ENCODE peak calls at places on chromosomes 6 and 20, in eight cellular contexts. One of them, this sample, is unnamed.

GRCh38 chr20:16296933-16297332 is 276.3 kb downstream of the KIF16B start:
- ATAC-seq in psoas muscle: no peak
- ATAC-seq in aorta: no peak
- ATAC-seq in lung: no peak
- ATAC-seq in lower lobe of right lung: no peak
- ATAC-seq in left lung: no peak
- ATAC-seq in heart left ventricle: no peak
- ATAC-seq in right cardiac atrium: no peak
- ATAC-seq in this sample: no peak

GRCh38 chr20:62387219-62387913 is 463 bp downstream of the RPS21 start:
- ATAC-seq in psoas muscle: no peak
- ATAC-seq in aorta: no peak
- ATAC-seq in lung: no peak
- ATAC-seq in lower lobe of right lung: no peak
- ATAC-seq in left lung: no peak
- ATAC-seq in heart left ventricle: no peak
- ATAC-seq in right cardiac atrium: no peak
- ATAC-seq in this sample: no peak

GRCh38 chr6:6771224-6771915 is 182.8 kb downstream of the LY86 start:
- ATAC-seq in psoas muscle: no peak
- ATAC-seq in aorta: no peak
- ATAC-seq in lung: no peak
- ATAC-seq in lower lobe of right lung: no peak
- ATAC-seq in left lung: no peak
- ATAC-seq in heart left ventricle: no peak
- ATAC-seq in right cardiac atrium: no peak
- ATAC-seq in this sample: no peak

GRCh38 chr20:3199206-3199605 is 5.3 kb downstream of the DDRGK1 start:
- ATAC-seq in psoas muscle: no peak
- ATAC-seq in aorta: no peak
- ATAC-seq in lung: no peak
- ATAC-seq in lower lobe of right lung: no peak
- ATAC-seq in left lung: no peak
- ATAC-seq in heart left ventricle: no peak
- ATAC-seq in right cardiac atrium: no peak
- ATAC-seq in this sample: no peak

GRCh38 chr6:56866917-56867522 is 87.9 kb upstream of the BEND6 start:
- ATAC-seq in psoas muscle: no peak
- ATAC-seq in aorta: no peak
- ATAC-seq in lung: no peak
- ATAC-seq in lower lobe of right lung: no peak
- ATAC-seq in left lung: no peak
- ATAC-seq in heart left ventricle: no peak
- ATAC-seq in right cardiac atrium: no peak
- ATAC-seq in this sample: no peak

GRCh38 chr6:11961137-11961779 is 50.9 kb upstream of the HIVEP1 start:
- ATAC-seq in psoas muscle: no peak
- ATAC-seq in aorta: no peak
- ATAC-seq in lung: no peak
- ATAC-seq in lower lobe of right lung: no peak
- ATAC-seq in left lung: no peak
- ATAC-seq in heart left ventricle: peak; percentile 62
- ATAC-seq in right cardiac atrium: no peak
- ATAC-seq in this sample: no peak

GRCh38 chr6:160788806-160789205 is 86.8 kb downstream of the PLG start:
- ATAC-seq in psoas muscle: no peak
- ATAC-seq in aorta: no peak
- ATAC-seq in lung: no peak
- ATAC-seq in lower lobe of right lung: no peak
- ATAC-seq in left lung: no peak
- ATAC-seq in heart left ventricle: no peak
- ATAC-seq in right cardiac atrium: no peak
- ATAC-seq in this sample: no peak

GRCh38 chr6:149041953-149042352 is 275.6 kb upstream of the TAB2 start:
- ATAC-seq in psoas muscle: no peak
- ATAC-seq in aorta: no peak
- ATAC-seq in lung: no peak
- ATAC-seq in lower lobe of right lung: no peak
- ATAC-seq in left lung: no peak
- ATAC-seq in heart left ventricle: no peak
- ATAC-seq in right cardiac atrium: no peak
- ATAC-seq in this sample: no peak

GRCh38 chr20:31653573-31653972 is 15.9 kb downstream of the COX4I2 start:
- ATAC-seq in psoas muscle: peak; percentile 3
- ATAC-seq in aorta: no peak
- ATAC-seq in lung: no peak
- ATAC-seq in lower lobe of right lung: no peak
- ATAC-seq in left lung: no peak
- ATAC-seq in heart left ventricle: no peak
- ATAC-seq in right cardiac atrium: no peak
- ATAC-seq in this sample: no peak

GRCh38 chr20:50721881-50722281 is 9.5 kb upstream of the PARD6B start:
- ATAC-seq in psoas muscle: peak; percentile 58
- ATAC-seq in aorta: peak; percentile 87
- ATAC-seq in lung: no peak
- ATAC-seq in lower lobe of right lung: no peak
- ATAC-seq in left lung: no peak
- ATAC-seq in heart left ventricle: peak; percentile 93
- ATAC-seq in right cardiac atrium: peak; percentile 91
- ATAC-seq in this sample: peak; percentile 79

GRCh38 chr20:52760791-52761190 is 211.4 kb upstream of the TSHZ2 start:
- ATAC-seq in psoas muscle: no peak
- ATAC-seq in aorta: no peak
- ATAC-seq in lung: no peak
- ATAC-seq in lower lobe of right lung: no peak
- ATAC-seq in left lung: no peak
- ATAC-seq in heart left ventricle: no peak
- ATAC-seq in right cardiac atrium: no peak
- ATAC-seq in this sample: no peak

GRCh38 chr6:110581682-110582081 is 105.3 kb upstream of the SLC22A16 start:
- ATAC-seq in psoas muscle: no peak
- ATAC-seq in aorta: no peak
- ATAC-seq in lung: no peak
- ATAC-seq in lower lobe of right lung: no peak
- ATAC-seq in left lung: no peak
- ATAC-seq in heart left ventricle: no peak
- ATAC-seq in right cardiac atrium: no peak
- ATAC-seq in this sample: no peak

GRCh38 chr6:506508-506907 is 115.0 kb downstream of the IRF4 start:
- ATAC-seq in psoas muscle: no peak
- ATAC-seq in aorta: no peak
- ATAC-seq in lung: no peak
- ATAC-seq in lower lobe of right lung: no peak
- ATAC-seq in left lung: no peak
- ATAC-seq in heart left ventricle: no peak
- ATAC-seq in right cardiac atrium: no peak
- ATAC-seq in this sample: no peak

GRCh38 chr6:168968228-168968627 is 285.4 kb downstream of the THBS2 start:
- ATAC-seq in psoas muscle: peak; percentile 87
- ATAC-seq in aorta: peak; percentile 64
- ATAC-seq in lung: no peak
- ATAC-seq in lower lobe of right lung: peak; percentile 46
- ATAC-seq in left lung: peak; percentile 60
- ATAC-seq in heart left ventricle: peak; percentile 91
- ATAC-seq in right cardiac atrium: peak; percentile 87
- ATAC-seq in this sample: peak; percentile 50

GRCh38 chr6:135231469-135231844 is 50.3 kb downstream of the MYB start:
- ATAC-seq in psoas muscle: no peak
- ATAC-seq in aorta: no peak
- ATAC-seq in lung: no peak
- ATAC-seq in lower lobe of right lung: no peak
- ATAC-seq in left lung: no peak
- ATAC-seq in heart left ventricle: no peak
- ATAC-seq in right cardiac atrium: no peak
- ATAC-seq in this sample: no peak

GRCh38 chr20:37902504-37903313 is at the start of gene VSTM2L:
- ATAC-seq in psoas muscle: no peak
- ATAC-seq in aorta: no peak
- ATAC-seq in lung: peak; percentile 42
- ATAC-seq in lower lobe of right lung: peak; percentile 55
- ATAC-seq in left lung: peak; percentile 66
- ATAC-seq in heart left ventricle: peak; percentile 14
- ATAC-seq in right cardiac atrium: peak; percentile 24
- ATAC-seq in this sample: peak; percentile 26

DNA sequence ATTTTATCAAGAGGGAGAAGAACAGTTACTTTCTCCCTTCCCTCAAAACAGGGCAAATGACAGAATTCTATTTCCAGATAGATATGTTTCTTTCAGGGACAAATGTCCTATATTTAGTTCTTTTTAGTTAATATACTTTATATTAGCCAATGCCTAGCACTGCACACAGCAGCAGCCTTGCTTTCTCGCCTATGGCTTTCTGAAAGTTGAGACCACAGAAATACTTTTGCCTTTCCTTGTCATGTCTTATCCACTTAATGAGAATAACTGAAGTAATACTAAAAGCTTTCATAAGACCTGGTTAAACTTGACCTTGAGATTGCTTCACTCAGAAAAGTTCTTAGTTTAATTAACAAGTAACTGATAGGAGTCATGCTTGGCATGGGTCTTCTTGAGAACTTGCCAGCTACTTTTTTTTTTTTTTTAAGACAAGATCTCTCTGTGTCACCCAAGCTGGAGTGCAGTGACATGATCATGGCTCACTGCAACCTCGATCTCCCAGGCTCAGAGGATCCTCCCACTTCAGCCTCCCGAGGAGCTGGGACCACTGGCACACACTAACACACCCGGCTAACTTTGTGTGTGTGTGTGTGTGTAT is 159.3 kb downstream of the CDKAL1 start:
- ATAC-seq in psoas muscle: no peak
- ATAC-seq in aorta: no peak
- ATAC-seq in lung: no peak
- ATAC-seq in lower lobe of right lung: no peak
- ATAC-seq in left lung: no peak
- ATAC-seq in heart left ventricle: no peak
- ATAC-seq in right cardiac atrium: no peak
- ATAC-seq in this sample: no peak
- H3K4me1 ChIP-seq in psoas muscle: peaks cover 5% of the 10 kb centered on the region
- H3K4me1 ChIP-seq in aorta: no peaks in the 10 kb centered on the region
- H3K4me1 ChIP-seq in lung: peaks cover 7% of the 10 kb centered on the region
- H3K4me1 ChIP-seq in lower lobe of right lung: no peaks in the 10 kb centered on the region
- H3K4me1 ChIP-seq in left lung: no peaks in the 10 kb centered on the region
- H3K4me1 ChIP-seq in heart left ventricle: no peaks in the 10 kb centered on the region
- H3K4me1 ChIP-seq in right cardiac atrium: peaks cover 1% of the 10 kb centered on the region
- H3K4me1 ChIP-seq in this sample: peaks cover 11% of the 10 kb centered on the region

DNA sequence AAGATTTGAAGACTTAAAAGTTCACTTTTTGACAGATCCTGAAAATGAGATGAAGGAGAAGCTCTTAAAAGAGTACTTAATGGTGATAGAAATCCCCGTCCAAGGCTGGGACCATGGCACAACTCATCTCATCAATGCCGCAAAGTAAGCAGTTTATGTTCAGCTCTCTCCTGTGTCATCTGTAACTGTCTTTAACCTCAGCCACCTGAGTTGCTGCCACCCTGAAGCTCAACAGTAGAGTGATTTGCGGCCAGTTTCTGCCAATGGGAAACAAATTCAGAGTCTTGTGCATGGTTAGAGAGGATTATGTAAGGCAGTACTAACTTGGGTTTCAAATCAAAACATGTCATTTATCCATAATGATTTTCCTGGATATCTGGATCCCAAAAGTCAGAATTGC is 10.1 kb downstream of the TNFAIP3 start:
- ATAC-seq in psoas muscle: no peak
- ATAC-seq in aorta: no peak
- ATAC-seq in lung: no peak
- ATAC-seq in lower lobe of right lung: no peak
- ATAC-seq in left lung: no peak
- ATAC-seq in heart left ventricle: no peak
- ATAC-seq in right cardiac atrium: no peak
- ATAC-seq in this sample: no peak
- H3K4me1 ChIP-seq in psoas muscle: peaks cover 17% of the 10 kb centered on the region
- H3K4me1 ChIP-seq in aorta: no peaks in the 10 kb centered on the region
- H3K4me1 ChIP-seq in lung: peaks cover 4% of the 10 kb centered on the region
- H3K4me1 ChIP-seq in lower lobe of right lung: peaks cover 50% of the 10 kb centered on the region
- H3K4me1 ChIP-seq in left lung: peaks cover 97% of the 10 kb centered on the region
- H3K4me1 ChIP-seq in heart left ventricle: peaks cover 33% of the 10 kb centered on the region
- H3K4me1 ChIP-seq in right cardiac atrium: peaks cover 2% of the 10 kb centered on the region
- H3K4me1 ChIP-seq in this sample: peaks cover 6% of the 10 kb centered on the region

DNA sequence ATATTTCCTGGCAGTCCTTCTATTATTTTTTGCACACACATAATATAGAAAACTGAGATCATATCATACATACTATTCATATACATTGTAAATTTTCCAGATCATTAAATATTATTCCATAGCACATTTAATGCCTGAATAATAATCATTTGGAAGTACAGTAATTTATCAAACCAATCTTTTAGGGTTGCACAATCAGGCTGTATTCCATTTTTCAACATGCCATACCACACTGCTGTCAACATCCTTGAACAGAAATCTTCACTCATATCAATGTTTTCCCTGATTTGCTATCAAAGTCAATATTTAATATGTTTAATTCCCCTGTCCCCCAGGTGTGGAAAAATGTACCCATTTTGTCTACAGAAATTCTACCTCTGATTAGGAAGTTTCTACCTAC is 122.7 kb upstream of the ADGRF1 start:
- ATAC-seq in psoas muscle: no peak
- ATAC-seq in aorta: no peak
- ATAC-seq in lung: no peak
- ATAC-seq in lower lobe of right lung: no peak
- ATAC-seq in left lung: no peak
- ATAC-seq in heart left ventricle: no peak
- ATAC-seq in right cardiac atrium: no peak
- ATAC-seq in this sample: no peak
- H3K4me1 ChIP-seq in psoas muscle: no peaks in the 10 kb centered on the region
- H3K4me1 ChIP-seq in aorta: no peaks in the 10 kb centered on the region
- H3K4me1 ChIP-seq in lung: no peaks in the 10 kb centered on the region
- H3K4me1 ChIP-seq in lower lobe of right lung: peaks cover 4% of the 10 kb centered on the region
- H3K4me1 ChIP-seq in left lung: peaks cover 3% of the 10 kb centered on the region
- H3K4me1 ChIP-seq in heart left ventricle: no peaks in the 10 kb centered on the region
- H3K4me1 ChIP-seq in right cardiac atrium: no peaks in the 10 kb centered on the region
- H3K4me1 ChIP-seq in this sample: no peaks in the 10 kb centered on the region

GRCh38 chr6:22884441-22884840 is 315.1 kb downstream of the HDGFL1 start:
- ATAC-seq in psoas muscle: no peak
- ATAC-seq in aorta: no peak
- ATAC-seq in lung: no peak
- ATAC-seq in lower lobe of right lung: no peak
- ATAC-seq in left lung: no peak
- ATAC-seq in heart left ventricle: peak; percentile 65
- ATAC-seq in right cardiac atrium: no peak
- ATAC-seq in this sample: no peak

GRCh38 chr6:22880686-22881433 is 311.5 kb downstream of the HDGFL1 start:
- ATAC-seq in psoas muscle: peak; percentile 70
- ATAC-seq in aorta: peak; percentile 68
- ATAC-seq in lung: peak; percentile 69
- ATAC-seq in lower lobe of right lung: peak; percentile 70
- ATAC-seq in left lung: peak; percentile 92
- ATAC-seq in heart left ventricle: peak; percentile 68
- ATAC-seq in right cardiac atrium: peak; percentile 84
- ATAC-seq in this sample: peak; percentile 69

GRCh38 chr6:22878706-22879105 is 309.3 kb downstream of the HDGFL1 start:
- ATAC-seq in psoas muscle: no peak
- ATAC-seq in aorta: no peak
- ATAC-seq in lung: no peak
- ATAC-seq in lower lobe of right lung: no peak
- ATAC-seq in left lung: no peak
- ATAC-seq in heart left ventricle: no peak
- ATAC-seq in right cardiac atrium: no peak
- ATAC-seq in this sample: no peak

GRCh38 chr6:22883061-22883717 is 313.8 kb downstream of the HDGFL1 start:
- ATAC-seq in psoas muscle: no peak
- ATAC-seq in aorta: no peak
- ATAC-seq in lung: no peak
- ATAC-seq in lower lobe of right lung: no peak
- ATAC-seq in left lung: no peak
- ATAC-seq in heart left ventricle: peak; percentile 25
- ATAC-seq in right cardiac atrium: peak; percentile 48
- ATAC-seq in this sample: no peak

GRCh38 chr6:22882581-22882980 is 313.2 kb downstream of the HDGFL1 start:
- ATAC-seq in psoas muscle: no peak
- ATAC-seq in aorta: no peak
- ATAC-seq in lung: no peak
- ATAC-seq in lower lobe of right lung: no peak
- ATAC-seq in left lung: no peak
- ATAC-seq in heart left ventricle: no peak
- ATAC-seq in right cardiac atrium: no peak
- ATAC-seq in this sample: no peak
- H3K4me1 ChIP-seq in psoas muscle: peaks cover 21% of the 10 kb centered on the region
- H3K4me1 ChIP-seq in aorta: peaks cover 1% of the 10 kb centered on the region
- H3K4me1 ChIP-seq in lung: peaks cover 4% of the 10 kb centered on the region
- H3K4me1 ChIP-seq in lower lobe of right lung: peaks cover 14% of the 10 kb centered on the region
- H3K4me1 ChIP-seq in left lung: no peaks in the 10 kb centered on the region
- H3K4me1 ChIP-seq in heart left ventricle: peaks cover 19% of the 10 kb centered on the region
- H3K4me1 ChIP-seq in right cardiac atrium: peaks cover 2% of the 10 kb centered on the region
- H3K4me1 ChIP-seq in this sample: peaks cover 5% of the 10 kb centered on the region